ENCODE peak calls at places on chromosomes 7 and 10, in eight cellular contexts. A, W, X, D, B, Y, Z and K are unnamed samples.

GRCh38 chr7:129225206-129225930 is 538 bp downstream of the AHCYL2 start:
- DNase-seq in A (peak), W (peak), X (no peak), D (peak), B (peak), Y (no peak), Z (peak), K (no peak)

GRCh38 chr10:130234171-130234965 is 98.2 kb downstream of the GLRX3 start:
- DNase-seq in A (peak), W (no peak), X (no peak), D (no peak), B (no peak), Y (no peak), Z (no peak), K (peak)

GRCh38 chr10:43230101-43230908 is 36.6 kb downstream of the RASGEF1A start:
- DNase-seq in A (no peak), W (no peak), X (no peak), D (peak), B (peak), Y (no peak), Z (peak), K (no peak)

GRCh38 chr10:14782691-14783363 is 8.1 kb upstream of the FAM107B start:
- DNase-seq in A (no peak), W (no peak), X (peak), D (no peak), B (no peak), Y (peak), Z (no peak), K (no peak)

GRCh38 chr10:122257041-122257440 is 14.1 kb upstream of the BTBD16 start:
- DNase-seq in A (no peak), W (no peak), X (no peak), D (peak), B (no peak), Y (no peak), Z (no peak), K (no peak)

GRCh38 chr7:91660734-91661355 is 219.7 kb downstream of the MTERF1 start:
- DNase-seq in A (no peak), W (no peak), X (no peak), D (no peak), B (no peak), Y (no peak), Z (no peak), K (no peak)

GRCh38 chr7:18890885-18891621 is 226.4 kb downstream of the TWIST1 start:
- DNase-seq in A (no peak), W (no peak), X (no peak), D (no peak), B (no peak), Y (no peak), Z (no peak), K (no peak)

GRCh38 chr7:1144269-1144771 is 15.7 kb downstream of the ZFAND2A start:
- DNase-seq in A (peak), W (peak), X (no peak), D (peak), B (no peak), Y (no peak), Z (peak), K (no peak)

GRCh38 chr10:26367771-26368170 is 70.4 kb upstream of the APBB1IP start:
- DNase-seq in A (peak), W (peak), X (no peak), D (no peak), B (no peak), Y (no peak), Z (peak), K (no peak)

GRCh38 chr7:72028267-72028666 is 383.9 kb downstream of the CALN1 start:
- DNase-seq in A (no peak), W (no peak), X (no peak), D (no peak), B (no peak), Y (no peak), Z (no peak), K (peak)

GRCh38 chr7:132789281-132789680 is 213.0 kb upstream of the PLXNA4 start:
- DNase-seq in A (no peak), W (no peak), X (no peak), D (no peak), B (no peak), Y (no peak), Z (peak), K (no peak)

GRCh38 chr7:36862685-36863375 is 138.5 kb upstream of the AOAH start:
- DNase-seq in A (no peak), W (no peak), X (no peak), D (no peak), B (no peak), Y (no peak), Z (no peak), K (no peak)

GRCh38 chr7:106029448-106029847 is 66.4 kb downstream of the CDHR3 start:
- DNase-seq in A (no peak), W (no peak), X (no peak), D (peak), B (no peak), Y (no peak), Z (no peak), K (no peak)

DNA sequence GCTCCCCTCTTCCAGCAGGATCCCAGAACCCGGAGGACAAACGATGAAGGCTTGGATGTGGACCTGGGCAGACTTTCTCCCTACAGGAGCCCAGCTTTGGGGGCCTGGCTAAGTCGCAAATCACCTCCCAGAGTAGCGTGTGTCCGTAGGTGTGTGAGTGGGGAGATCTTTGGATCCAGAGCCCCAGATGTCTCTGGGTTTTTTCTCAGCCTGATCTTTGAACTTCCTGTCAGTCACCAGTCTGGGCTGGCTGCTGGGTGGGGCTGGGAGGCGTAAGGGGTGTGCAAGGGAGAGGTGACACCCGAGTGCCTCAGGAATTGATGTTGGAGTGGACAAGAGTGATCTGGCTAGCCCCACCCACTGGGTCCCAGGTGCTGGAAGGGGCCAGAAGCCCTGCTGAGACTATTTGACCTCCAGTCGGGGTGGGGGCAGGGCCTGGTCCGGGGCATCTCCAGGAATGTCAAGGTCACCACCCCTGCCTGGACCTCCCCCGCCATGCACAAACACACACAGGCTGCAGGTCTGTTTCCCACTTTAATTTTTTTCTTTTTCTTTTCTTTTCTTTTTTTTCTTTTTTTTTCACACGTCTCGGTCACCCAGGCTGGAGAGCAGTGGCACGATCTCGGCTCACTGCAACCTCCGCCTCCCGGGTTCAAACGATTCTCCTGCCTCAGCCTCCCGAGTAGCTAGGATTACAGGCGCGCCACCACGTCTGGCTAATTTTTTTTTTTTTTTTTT is at the start of gene MOGAT3:
- DNase-seq in A (no peak), W (no peak), X (no peak), D (no peak), B (no peak), Y (no peak), Z (peak), K (no peak)
- TF ChIP-seq POLR2AphosphoS5 in A (no peak), W (no peak), X (no peak), D (no peak), B (no peak), Y (no peak), Z (no peak), K (no peak)

GRCh38 chr7:15755061-15755460 is 68.6 kb upstream of the MEOX2 start:
- DNase-seq in A (no peak), W (no peak), X (no peak), D (no peak), B (no peak), Y (no peak), Z (no peak), K (no peak)

GRCh38 chr7:15753834-15754600 is 67.5 kb upstream of the MEOX2 start:
- DNase-seq in A (no peak), W (no peak), X (no peak), D (no peak), B (no peak), Y (no peak), Z (no peak), K (no peak)

DNA sequence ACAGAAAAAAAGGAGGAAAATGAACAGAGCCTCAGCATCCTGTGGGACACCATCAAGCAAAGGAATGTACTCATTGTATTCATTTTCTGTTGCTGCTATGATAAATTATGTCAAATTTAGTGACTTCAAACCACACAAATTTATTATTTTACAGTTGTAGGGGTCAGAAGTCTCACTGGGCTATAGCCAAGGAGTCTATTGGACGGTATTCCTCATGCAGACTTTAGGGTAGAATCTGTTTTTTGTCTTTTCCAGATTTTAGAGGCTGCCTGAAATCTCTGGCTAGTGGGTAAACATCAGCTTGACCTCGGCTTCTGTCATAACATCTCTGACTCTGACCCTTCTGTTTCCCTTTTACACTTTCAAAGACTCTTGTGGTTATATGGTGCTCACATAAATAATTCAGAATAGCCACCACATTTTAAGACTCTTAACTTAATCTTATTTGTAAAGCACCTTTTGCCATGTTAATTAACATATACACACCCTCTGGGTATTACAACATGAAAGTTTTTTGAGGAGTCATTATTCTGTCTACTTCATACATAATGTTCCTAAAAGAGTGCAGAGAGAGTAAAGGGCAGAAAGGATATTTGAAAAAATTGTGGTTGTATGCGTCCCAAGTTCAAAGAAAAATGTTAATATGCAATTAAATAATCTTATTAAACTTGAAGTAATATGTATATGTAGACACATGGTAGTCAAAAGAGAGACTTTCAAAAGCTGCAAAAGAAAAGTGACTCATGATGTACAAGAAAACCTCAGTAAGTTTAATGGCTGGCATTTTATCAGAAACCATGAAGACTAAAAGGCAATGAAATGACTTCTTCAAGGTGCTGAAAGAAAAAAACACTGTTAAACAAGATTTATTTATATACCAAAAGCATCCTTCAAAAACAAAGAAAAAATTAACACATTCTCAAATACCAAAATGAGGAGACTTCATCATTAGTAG is 70.8 kb upstream of the MEOX2 start:
- DNase-seq in A (no peak), W (no peak), X (no peak), D (no peak), B (no peak), Y (no peak), Z (no peak), K (no peak)
- H3K4me3 ChIP-seq in A (no peak), W (no peak), X (no peak), D (no peak), B (no peak), Y (no peak), Z (no peak), K (no peak)

GRCh38 chr7:155300641-155301452 is 3.2 kb downstream of the INSIG1 start:
- DNase-seq in A (no peak), W (no peak), X (no peak), D (no peak), B (no peak), Y (no peak), Z (no peak), K (peak)
- TF ChIP-seq POLR2AphosphoS5 in A (no peak), W (no peak), X (no peak), D (no peak), B (no peak), Y (no peak), Z (no peak), K (no peak)

GRCh38 chr7:5692112-5692844 is 89.2 kb downstream of the RNF216 start:
- DNase-seq in A (peak), W (no peak), X (peak), D (peak), B (peak), Y (no peak), Z (no peak), K (no peak)
- H3K4me3 ChIP-seq in A (peak), W (no peak), X (no peak), D (peak), B (peak), Y (no peak), Z (no peak), K (no peak)

GRCh38 chr7:149225656-149226055 is 13.8 kb upstream of the ZNF212 start:
- DNase-seq in A (no peak), W (no peak), X (no peak), D (no peak), B (no peak), Y (no peak), Z (no peak), K (no peak)
- TF ChIP-seq POLR2AphosphoS5 in A (no peak), W (no peak), X (no peak), D (no peak), B (no peak), Y (no peak), Z (no peak), K (no peak)

GRCh38 chr7:47454066-47454950 is 127.6 kb downstream of the TNS3 start:
- DNase-seq in A (no peak), W (no peak), X (no peak), D (no peak), B (no peak), Y (no peak), Z (no peak), K (no peak)
- H3K4me3 ChIP-seq in A (no peak), W (no peak), X (no peak), D (no peak), B (no peak), Y (no peak), Z (no peak), K (no peak)

GRCh38 chr7:46932656-46933424 is 649.1 kb downstream of the TNS3 start:
- DNase-seq in A (no peak), W (no peak), X (peak), D (peak), B (no peak), Y (no peak), Z (peak), K (no peak)
- TF ChIP-seq POLR2AphosphoS5 in A (peak), W (no peak), X (no peak), D (peak), B (peak), Y (no peak), Z (no peak), K (peak)

DNA sequence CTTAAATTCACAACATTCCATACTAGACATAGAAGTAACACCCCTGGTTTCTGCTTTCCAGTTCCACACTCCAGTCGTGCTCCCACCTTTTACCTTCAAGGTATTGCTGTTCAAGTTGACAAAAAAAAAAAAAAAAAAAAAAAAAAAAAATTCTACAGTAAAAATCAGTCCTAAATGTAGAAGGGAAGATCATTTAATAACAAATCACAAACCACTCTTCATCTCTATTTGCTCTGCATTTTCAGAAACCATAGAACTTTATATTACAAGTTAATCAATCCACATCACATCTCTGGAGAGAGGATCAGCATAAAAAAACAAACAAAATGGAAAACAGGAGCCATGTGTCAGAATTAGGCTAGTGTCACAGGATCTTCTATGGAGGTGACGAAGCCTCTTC is 206.3 kb upstream of the KLF14 start:
- DNase-seq in A (no peak), W (no peak), X (no peak), D (no peak), B (no peak), Y (no peak), Z (no peak), K (no peak)
- H3K4me3 ChIP-seq in A (peak), W (no peak), X (peak), D (no peak), B (peak), Y (no peak), Z (no peak), K (peak)